ENCODE peak calls at places on chromosomes 3 and 15, in six cellular contexts. U is endothelial cell of umbilical vein, W is GM13977, Y is bronchial epithelial cell, B is WTC11, H is HFFc6. L is an unnamed sample.

GRCh38 chr3:64983583-64984359 is 296.0 kb upstream of the ADAMTS9 start:
- DNase-seq in H (no peak), B (no peak), Y (no peak), U (no peak), W (no peak), L (no peak)

GRCh38 chr3:125105116-125105515 is 49.3 kb upstream of the HEG1 start:
- DNase-seq in U (no peak), W (no peak), H (no peak), Y (no peak), B (no peak), L (no peak)

GRCh38 chr3:107600784-107601183 is 78.0 kb downstream of the BBX start:
- DNase-seq in W (no peak), H (no peak), B (no peak), U (no peak), Y (no peak), L (no peak)

GRCh38 chr3:25677121-25677520 is 12.4 kb upstream of the TOP2B start:
- DNase-seq in U (no peak), H (no peak), W (no peak), Y (no peak), B (no peak), L (no peak)

GRCh38 chr3:76463501-76463900 is 576.4 kb upstream of the ROBO2 start:
- DNase-seq in W (no peak), B (no peak), Y (no peak), U (no peak), H (no peak), L (no peak)

GRCh38 chr3:29514170-29514569 is 233.3 kb downstream of the RBMS3 start:
- DNase-seq in U (no peak), B (no peak), Y (no peak), H (no peak), W (no peak), L (no peak)

GRCh38 chr3:129690406-129690805 is 83.9 kb upstream of the PLXND1 start:
- DNase-seq in B (no peak), H (peak), Y (peak), W (peak), U (peak), L (peak)

GRCh38 chr3:159200176-159200575 is 398.3 kb downstream of the MFSD1 start:
- DNase-seq in U (no peak), B (no peak), H (peak), W (no peak), Y (peak), L (no peak)

GRCh38 chr15:69388259-69388658 is 25.9 kb upstream of the KIF23 start:
- DNase-seq in Y (peak), H (peak), W (no peak), U (no peak), B (no peak), L (no peak)

GRCh38 chr15:75924576-75924975 is 20.9 kb downstream of the FBXO22 start:
- DNase-seq in W (no peak), Y (peak), U (no peak), H (no peak), B (no peak), L (no peak)

GRCh38 chr15:41438206-41438605 is 21.3 kb downstream of the RTF1 start:
- DNase-seq in U (no peak), Y (no peak), W (no peak), B (no peak), H (no peak), L (no peak)

GRCh38 chr15:31472636-31473383 is 146.2 kb downstream of the KLF13 start:
- DNase-seq in W (peak), H (no peak), B (no peak), Y (no peak), U (peak), L (peak)

GRCh38 chr15:33089878-33090757 is 104.4 kb downstream of the FMN1 start:
- DNase-seq in H (peak), Y (peak), U (no peak), W (no peak), B (no peak), L (no peak)

GRCh38 chr3:149968216-149968615 is 2.5 kb downstream of the PFN2 start:
- DNase-seq in U (no peak), W (no peak), B (no peak), H (no peak), Y (peak), L (no peak)

GRCh38 chr3:23333633-23334032 is 130.5 kb downstream of the UBE2E2 start:
- DNase-seq in Y (peak), U (no peak), H (no peak), W (no peak), B (no peak), L (no peak)

GRCh38 chr3:15427981-15428380 is 583 bp downstream of the EAF1 start:
- DNase-seq in H (no peak), B (no peak), Y (no peak), U (no peak), W (no peak), L (no peak)

GRCh38 chr15:39041979-39042485 is 477.4 kb upstream of the RASGRP1 start:
- DNase-seq in Y (no peak), B (no peak), W (no peak), U (no peak), H (no peak), L (no peak)

GRCh38 chr3:114672692-114673447 is 379.0 kb downstream of the TIGIT start:
- DNase-seq in H (no peak), U (no peak), W (no peak), B (no peak), Y (no peak), L (no peak)

GRCh38 chr3:143718463-143718862 is 129.8 kb downstream of the SLC9A9 start:
- DNase-seq in H (no peak), U (no peak), W (no peak), B (peak), Y (no peak), L (no peak)

GRCh38 chr3:24401090-24401810 is 93.4 kb downstream of the THRB start:
- DNase-seq in U (no peak), B (no peak), W (no peak), Y (no peak), H (no peak), L (no peak)

GRCh38 chr3:5188419-5189405 is 1.2 kb downstream of the EDEM1 start:
- DNase-seq in H (peak), W (peak), Y (peak), U (peak), B (no peak), L (peak)

GRCh38 chr3:127485396-127486170 is 105.0 kb downstream of the TPRA1 start:
- DNase-seq in W (no peak), B (no peak), U (no peak), H (no peak), Y (no peak), L (no peak)

GRCh38 chr15:45456212-45457106 is 66.1 kb downstream of the SLC30A4 start:
- DNase-seq in B (no peak), H (peak), W (peak), U (peak), Y (peak), L (peak)

GRCh38 chr3:129633751-129634481 is 27.4 kb upstream of the PLXND1 start:
- DNase-seq in W (no peak), B (no peak), Y (no peak), U (no peak), H (no peak), L (no peak)

GRCh38 chr3:117665311-117665710 is 955.7 kb downstream of the TUSC7 start:
- DNase-seq in U (no peak), H (no peak), W (no peak), Y (no peak), B (no peak), L (no peak)

GRCh38 chr3:158486200-158486599 is 84.8 kb upstream of the MLF1 start:
- DNase-seq in Y (peak), W (no peak), B (no peak), H (no peak), U (peak), L (no peak)

GRCh38 chr15:70435369-70435768 is 328.0 kb downstream of the UACA start:
- DNase-seq in B (no peak), Y (no peak), U (no peak), W (no peak), H (no peak), L (peak)

GRCh38 chr3:197430961-197431910 is 124.5 kb downstream of the BDH1 start:
- DNase-seq in W (no peak), Y (peak), B (no peak), H (peak), U (peak), L (no peak)

GRCh38 chr3:134249935-134250716 is 533 bp downstream of the RYK start:
- DNase-seq in W (peak), H (peak), Y (peak), B (peak), U (peak), L (peak)

GRCh38 chr3:135325726-135326245 is 530.7 kb downstream of the EPHB1 start:
- DNase-seq in Y (no peak), B (no peak), H (no peak), U (no peak), W (no peak), L (no peak)

GRCh38 chr15:92586930-92587329 is 68.6 kb downstream of the FAM174B start:
- DNase-seq in W (peak), U (no peak), B (no peak), H (no peak), Y (no peak), L (no peak)

GRCh38 chr3:112365035-112365434 is 32.1 kb downstream of the CD200 start:
- DNase-seq in Y (peak), B (no peak), U (peak), H (no peak), W (no peak), L (no peak)

GRCh38 chr3:38645076-38645475 is 4.4 kb downstream of the SCN5A start:
- DNase-seq in W (no peak), Y (no peak), H (no peak), U (no peak), B (no peak), L (no peak)

GRCh38 chr3:9168230-9168629 is 81.2 kb downstream of the SRGAP3 start:
- DNase-seq in B (peak), W (peak), Y (peak), H (no peak), U (no peak), L (peak)

DNA sequence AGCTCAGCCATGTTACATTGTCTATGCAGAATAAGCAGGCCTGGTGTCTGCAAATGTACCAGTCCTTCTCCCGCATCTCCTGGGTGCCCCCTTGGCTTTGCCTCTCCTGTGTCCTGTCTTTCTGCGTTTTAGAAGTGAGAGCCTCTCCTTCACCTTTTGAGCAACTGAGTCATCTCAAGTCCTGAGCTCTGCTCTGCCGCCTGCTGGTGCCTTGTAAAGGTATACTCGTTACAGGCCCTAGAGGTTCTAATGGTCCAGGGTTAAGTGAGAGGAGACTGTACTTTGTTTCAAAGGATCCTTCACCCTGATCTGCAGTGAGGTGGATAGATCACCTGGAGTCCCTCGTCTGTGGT is 12.6 kb downstream of the GHRL start:
- DNase-seq in W (no peak), U (no peak), B (no peak), H (no peak), Y (peak), L (no peak)
- TF ChIP-seq CTCF in W (no peak), U (no peak), B (no peak), H (peak), Y (peak), L (no peak)

GRCh38 chr15:89496155-89497098 is at the start of gene RHCG:
- DNase-seq in Y (peak), B (peak), U (peak), W (peak), H (no peak), L (peak)
- TF ChIP-seq CTCF in Y (peak), B (no peak), U (peak), W (peak), H (peak), L (no peak)

GRCh38 chr3:87298111-87298718 is 21.8 kb upstream of the POU1F1 start:
- DNase-seq in U (peak), H (peak), Y (peak), W (peak), B (no peak), L (peak)
- TF ChIP-seq CTCF in U (peak), H (peak), Y (peak), W (peak), B (no peak), L (peak)

GRCh38 chr3:34942256-34942655 is 697.1 kb upstream of the ARPP21 start:
- DNase-seq in H (no peak), W (no peak), Y (no peak), B (no peak), U (no peak), L (no peak)
- TF ChIP-seq CTCF in H (no peak), W (no peak), Y (no peak), B (no peak), U (no peak), L (no peak)

DNA sequence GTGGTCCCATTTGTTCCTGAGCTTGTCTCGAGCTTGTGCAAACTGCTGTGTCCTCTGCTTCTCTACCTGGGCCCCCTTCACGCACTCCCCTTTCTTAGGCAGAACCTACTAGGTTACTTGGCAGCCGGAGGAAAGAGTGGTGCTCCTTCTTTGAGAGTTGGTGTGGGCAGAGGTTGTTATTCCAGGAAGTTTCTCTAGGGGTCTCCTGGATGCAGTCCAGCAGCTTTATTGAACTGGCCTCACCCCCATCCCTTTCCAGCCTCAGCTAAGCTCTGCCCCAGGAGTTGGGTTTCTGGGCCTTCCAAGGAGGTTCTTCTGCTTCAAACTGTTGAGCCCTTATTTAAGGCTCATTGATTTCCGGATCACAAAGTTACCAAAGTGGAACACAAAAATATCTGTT is 103.2 kb downstream of the C3orf70 start:
- DNase-seq in U (no peak), B (no peak), Y (no peak), W (no peak), H (no peak), L (no peak)
- TF ChIP-seq CTCF in U (no peak), B (no peak), Y (no peak), W (peak), H (peak), L (no peak)

GRCh38 chr3:138397983-138398382 is 36.4 kb upstream of the ESYT3 start:
- DNase-seq in U (no peak), Y (no peak), H (no peak), W (peak), B (no peak), L (no peak)
- TF ChIP-seq CTCF in U (no peak), Y (peak), H (peak), W (peak), B (no peak), L (no peak)

L was measured in GM20000.